ENCODE peak calls at places on chromosomes 2 and 18, in eight cellular contexts. One of them, this sample, is unnamed.
A peak's percentile ranks its signal among the peaks of the same experiment; 100 is the strongest.

GRCh38 chr2:150350500-150350899 is 137.0 kb downstream of the RND3 start:
- DNase-seq in KBM-7: no peak
- DNase-seq in T-helper 9 cell: no peak
- DNase-seq in T-helper 1 cell: no peak
- DNase-seq in OCI-M1: no peak
- DNase-seq in brain microvascular endothelial cell: no peak
- DNase-seq in B cell: no peak
- DNase-seq in body of pancreas: no peak
- DNase-seq in this sample: no peak

GRCh38 chr2:1561259-1561658 is 148.0 kb downstream of the TPO start:
- DNase-seq in KBM-7: no peak
- DNase-seq in T-helper 9 cell: no peak
- DNase-seq in T-helper 1 cell: no peak
- DNase-seq in OCI-M1: no peak
- DNase-seq in brain microvascular endothelial cell: no peak
- DNase-seq in B cell: no peak
- DNase-seq in body of pancreas: no peak
- DNase-seq in this sample: no peak

GRCh38 chr2:16125614-16126125 is 185.3 kb downstream of the MYCN start:
- DNase-seq in KBM-7: no peak
- DNase-seq in T-helper 9 cell: no peak
- DNase-seq in T-helper 1 cell: no peak
- DNase-seq in OCI-M1: no peak
- DNase-seq in brain microvascular endothelial cell: no peak
- DNase-seq in B cell: no peak
- DNase-seq in body of pancreas: no peak
- DNase-seq in this sample: no peak

GRCh38 chr2:166126014-166126639 is 1.7 kb downstream of the SCN1A start:
- DNase-seq in KBM-7: no peak
- DNase-seq in T-helper 9 cell: no peak
- DNase-seq in T-helper 1 cell: no peak
- DNase-seq in OCI-M1: no peak
- DNase-seq in brain microvascular endothelial cell: no peak
- DNase-seq in B cell: no peak
- DNase-seq in body of pancreas: no peak
- DNase-seq in this sample: no peak

GRCh38 chr2:234427081-234428058 is 69.5 kb downstream of the ARL4C start:
- DNase-seq in KBM-7: no peak
- DNase-seq in T-helper 9 cell: no peak
- DNase-seq in T-helper 1 cell: peak; percentile 69
- DNase-seq in OCI-M1: no peak
- DNase-seq in brain microvascular endothelial cell: peak; percentile 94
- DNase-seq in B cell: no peak
- DNase-seq in body of pancreas: peak; percentile 46
- DNase-seq in this sample: peak; percentile 79

GRCh38 chr2:162226836-162227235 is 16.4 kb downstream of the FAP start:
- DNase-seq in KBM-7: no peak
- DNase-seq in T-helper 9 cell: no peak
- DNase-seq in T-helper 1 cell: no peak
- DNase-seq in OCI-M1: no peak
- DNase-seq in brain microvascular endothelial cell: no peak
- DNase-seq in B cell: no peak
- DNase-seq in body of pancreas: no peak
- DNase-seq in this sample: no peak

GRCh38 chr2:195656131-195656858 is 731 bp upstream of the SLC39A10 start:
- DNase-seq in KBM-7: no peak
- DNase-seq in T-helper 9 cell: no peak
- DNase-seq in T-helper 1 cell: no peak
- DNase-seq in OCI-M1: no peak
- DNase-seq in brain microvascular endothelial cell: no peak
- DNase-seq in B cell: no peak
- DNase-seq in body of pancreas: peak; percentile 27
- DNase-seq in this sample: no peak

GRCh38 chr2:175282300-175282699 is 100.8 kb upstream of the ATP5MC3 start:
- DNase-seq in KBM-7: peak; percentile 54
- DNase-seq in T-helper 9 cell: no peak
- DNase-seq in T-helper 1 cell: no peak
- DNase-seq in OCI-M1: peak; percentile 67
- DNase-seq in brain microvascular endothelial cell: no peak
- DNase-seq in B cell: no peak
- DNase-seq in body of pancreas: no peak
- DNase-seq in this sample: peak; percentile 11

GRCh38 chr2:112784199-112785189 is at the start of gene IL1A:
- DNase-seq in KBM-7: no peak
- DNase-seq in T-helper 9 cell: no peak
- DNase-seq in T-helper 1 cell: peak; percentile 31
- DNase-seq in OCI-M1: no peak
- DNase-seq in brain microvascular endothelial cell: peak; percentile 51
- DNase-seq in B cell: no peak
- DNase-seq in body of pancreas: no peak
- DNase-seq in this sample: peak; percentile 29

GRCh38 chr18:73778052-73778395 is 369.6 kb downstream of the FBXO15 start:
- DNase-seq in KBM-7: no peak
- DNase-seq in T-helper 9 cell: no peak
- DNase-seq in T-helper 1 cell: no peak
- DNase-seq in OCI-M1: no peak
- DNase-seq in brain microvascular endothelial cell: no peak
- DNase-seq in B cell: no peak
- DNase-seq in body of pancreas: no peak
- DNase-seq in this sample: no peak

GRCh38 chr18:79588636-79589481 is 90.7 kb upstream of the CTDP1 start:
- DNase-seq in KBM-7: peak; percentile 9
- DNase-seq in T-helper 9 cell: no peak
- DNase-seq in T-helper 1 cell: no peak
- DNase-seq in OCI-M1: no peak
- DNase-seq in brain microvascular endothelial cell: peak; percentile 88
- DNase-seq in B cell: no peak
- DNase-seq in body of pancreas: peak; percentile 65
- DNase-seq in this sample: peak; percentile 74

GRCh38 chr2:72914226-72915075 is 2.9 kb upstream of the EMX1 start:
- DNase-seq in KBM-7: no peak
- DNase-seq in T-helper 9 cell: no peak
- DNase-seq in T-helper 1 cell: no peak
- DNase-seq in OCI-M1: no peak
- DNase-seq in brain microvascular endothelial cell: no peak
- DNase-seq in B cell: no peak
- DNase-seq in body of pancreas: no peak
- DNase-seq in this sample: no peak

GRCh38 chr2:196915512-196916189 is 10.9 kb downstream of the PGAP1 start:
- DNase-seq in KBM-7: peak; percentile 16
- DNase-seq in T-helper 9 cell: no peak
- DNase-seq in T-helper 1 cell: peak; percentile 64
- DNase-seq in OCI-M1: no peak
- DNase-seq in brain microvascular endothelial cell: no peak
- DNase-seq in B cell: no peak
- DNase-seq in body of pancreas: no peak
- DNase-seq in this sample: no peak

GRCh38 chr18:27585602-27586173 is 400.6 kb upstream of the CHST9 start:
- DNase-seq in KBM-7: no peak
- DNase-seq in T-helper 9 cell: no peak
- DNase-seq in T-helper 1 cell: no peak
- DNase-seq in OCI-M1: no peak
- DNase-seq in brain microvascular endothelial cell: no peak
- DNase-seq in B cell: no peak
- DNase-seq in body of pancreas: no peak
- DNase-seq in this sample: no peak

GRCh38 chr2:42970151-42970550 is 177.8 kb upstream of the HAAO start:
- DNase-seq in KBM-7: no peak
- DNase-seq in T-helper 9 cell: no peak
- DNase-seq in T-helper 1 cell: no peak
- DNase-seq in OCI-M1: no peak
- DNase-seq in brain microvascular endothelial cell: no peak
- DNase-seq in B cell: peak; percentile 18
- DNase-seq in body of pancreas: no peak
- DNase-seq in this sample: no peak

GRCh38 chr2:27130396-27130795 is 4.0 kb downstream of the PREB start:
- DNase-seq in KBM-7: no peak
- DNase-seq in T-helper 9 cell: no peak
- DNase-seq in T-helper 1 cell: no peak
- DNase-seq in OCI-M1: no peak
- DNase-seq in brain microvascular endothelial cell: no peak
- DNase-seq in B cell: no peak
- DNase-seq in body of pancreas: no peak
- DNase-seq in this sample: no peak

GRCh38 chr18:44474067-44474411 is 206.6 kb upstream of the SETBP1 start:
- DNase-seq in KBM-7: no peak
- DNase-seq in T-helper 9 cell: no peak
- DNase-seq in T-helper 1 cell: no peak
- DNase-seq in OCI-M1: no peak
- DNase-seq in brain microvascular endothelial cell: no peak
- DNase-seq in B cell: no peak
- DNase-seq in body of pancreas: no peak
- DNase-seq in this sample: no peak

GRCh38 chr2:30022444-30023071 is 101.2 kb upstream of the ALK start:
- DNase-seq in KBM-7: no peak
- DNase-seq in T-helper 9 cell: no peak
- DNase-seq in T-helper 1 cell: peak; percentile 34
- DNase-seq in OCI-M1: no peak
- DNase-seq in brain microvascular endothelial cell: no peak
- DNase-seq in B cell: no peak
- DNase-seq in body of pancreas: no peak
- DNase-seq in this sample: no peak

GRCh38 chr2:51813245-51813644 is 781.3 kb upstream of the NRXN1 start:
- DNase-seq in KBM-7: no peak
- DNase-seq in T-helper 9 cell: no peak
- DNase-seq in T-helper 1 cell: no peak
- DNase-seq in OCI-M1: peak; percentile 46
- DNase-seq in brain microvascular endothelial cell: no peak
- DNase-seq in B cell: no peak
- DNase-seq in body of pancreas: no peak
- DNase-seq in this sample: peak; percentile 6

GRCh38 chr18:23301971-23302370 is 151.1 kb upstream of the RIOK3 start:
- DNase-seq in KBM-7: no peak
- DNase-seq in T-helper 9 cell: no peak
- DNase-seq in T-helper 1 cell: no peak
- DNase-seq in OCI-M1: no peak
- DNase-seq in brain microvascular endothelial cell: no peak
- DNase-seq in B cell: no peak
- DNase-seq in body of pancreas: no peak
- DNase-seq in this sample: no peak

GRCh38 chr18:79548986-79549637 is 130.5 kb upstream of the CTDP1 start:
- DNase-seq in KBM-7: no peak
- DNase-seq in T-helper 9 cell: no peak
- DNase-seq in T-helper 1 cell: no peak
- DNase-seq in OCI-M1: no peak
- DNase-seq in brain microvascular endothelial cell: no peak
- DNase-seq in B cell: peak; percentile 27
- DNase-seq in body of pancreas: no peak
- DNase-seq in this sample: no peak

GRCh38 chr2:197137826-197138480 is 172.6 kb downstream of the ANKRD44 start:
- DNase-seq in KBM-7: peak; percentile 37
- DNase-seq in T-helper 9 cell: no peak
- DNase-seq in T-helper 1 cell: peak; percentile 32
- DNase-seq in OCI-M1: no peak
- DNase-seq in brain microvascular endothelial cell: no peak
- DNase-seq in B cell: no peak
- DNase-seq in body of pancreas: no peak
- DNase-seq in this sample: no peak

GRCh38 chr18:79874553-79875530 is 76.6 kb downstream of the SLC66A2 start:
- DNase-seq in KBM-7: no peak
- DNase-seq in T-helper 9 cell: no peak
- DNase-seq in T-helper 1 cell: no peak
- DNase-seq in OCI-M1: no peak
- DNase-seq in brain microvascular endothelial cell: no peak
- DNase-seq in B cell: no peak
- DNase-seq in body of pancreas: no peak
- DNase-seq in this sample: no peak

GRCh38 chr2:214019229-214019972 is 391.5 kb upstream of the VWC2L start:
- DNase-seq in KBM-7: no peak
- DNase-seq in T-helper 9 cell: no peak
- DNase-seq in T-helper 1 cell: no peak
- DNase-seq in OCI-M1: no peak
- DNase-seq in brain microvascular endothelial cell: peak; percentile 96
- DNase-seq in B cell: no peak
- DNase-seq in body of pancreas: no peak
- DNase-seq in this sample: peak; percentile 80

GRCh38 chr2:10329880-10330699 is 27.4 kb downstream of the HPCAL1 start:
- DNase-seq in KBM-7: peak; percentile 21
- DNase-seq in T-helper 9 cell: peak; percentile 22
- DNase-seq in T-helper 1 cell: peak; percentile 38
- DNase-seq in OCI-M1: no peak
- DNase-seq in brain microvascular endothelial cell: peak; percentile 55
- DNase-seq in B cell: no peak
- DNase-seq in body of pancreas: no peak
- DNase-seq in this sample: no peak

GRCh38 chr2:96927420-96928171 is 57.7 kb upstream of the SEMA4C start:
- DNase-seq in KBM-7: no peak
- DNase-seq in T-helper 9 cell: no peak
- DNase-seq in T-helper 1 cell: no peak
- DNase-seq in OCI-M1: no peak
- DNase-seq in brain microvascular endothelial cell: no peak
- DNase-seq in B cell: peak; percentile 33
- DNase-seq in body of pancreas: peak; percentile 44
- DNase-seq in this sample: no peak

GRCh38 chr2:128162266-128162665 is 71.3 kb downstream of the UGGT1 start:
- DNase-seq in KBM-7: no peak
- DNase-seq in T-helper 9 cell: no peak
- DNase-seq in T-helper 1 cell: no peak
- DNase-seq in OCI-M1: no peak
- DNase-seq in brain microvascular endothelial cell: no peak
- DNase-seq in B cell: no peak
- DNase-seq in body of pancreas: no peak
- DNase-seq in this sample: no peak

GRCh38 chr2:100291152-100291970 is 30.9 kb downstream of the LONRF2 start:
- DNase-seq in KBM-7: peak; percentile 65
- DNase-seq in T-helper 9 cell: peak; percentile 8
- DNase-seq in T-helper 1 cell: peak; percentile 88
- DNase-seq in OCI-M1: peak; percentile 93
- DNase-seq in brain microvascular endothelial cell: peak; percentile 97
- DNase-seq in B cell: no peak
- DNase-seq in body of pancreas: peak; percentile 92
- DNase-seq in this sample: peak; percentile 87

GRCh38 chr2:178426388-178426787 is 24.6 kb downstream of the PRKRA start:
- DNase-seq in KBM-7: no peak
- DNase-seq in T-helper 9 cell: no peak
- DNase-seq in T-helper 1 cell: no peak
- DNase-seq in OCI-M1: no peak
- DNase-seq in brain microvascular endothelial cell: peak; percentile 25
- DNase-seq in B cell: no peak
- DNase-seq in body of pancreas: no peak
- DNase-seq in this sample: no peak

GRCh38 chr2:22521620-22522019 is 863.4 kb upstream of the KLHL29 start:
- DNase-seq in KBM-7: no peak
- DNase-seq in T-helper 9 cell: no peak
- DNase-seq in T-helper 1 cell: no peak
- DNase-seq in OCI-M1: no peak
- DNase-seq in brain microvascular endothelial cell: no peak
- DNase-seq in B cell: no peak
- DNase-seq in body of pancreas: no peak
- DNase-seq in this sample: no peak

GRCh38 chr2:196278491-196278911 is 107.1 kb upstream of the STK17B start:
- DNase-seq in KBM-7: no peak
- DNase-seq in T-helper 9 cell: no peak
- DNase-seq in T-helper 1 cell: no peak
- DNase-seq in OCI-M1: no peak
- DNase-seq in brain microvascular endothelial cell: peak; percentile 90
- DNase-seq in B cell: no peak
- DNase-seq in body of pancreas: no peak
- DNase-seq in this sample: peak; percentile 22

GRCh38 chr2:160126756-160127155 is 64.3 kb upstream of the PLA2R1 start:
- DNase-seq in KBM-7: no peak
- DNase-seq in T-helper 9 cell: no peak
- DNase-seq in T-helper 1 cell: no peak
- DNase-seq in OCI-M1: no peak
- DNase-seq in brain microvascular endothelial cell: no peak
- DNase-seq in B cell: no peak
- DNase-seq in body of pancreas: no peak
- DNase-seq in this sample: no peak

GRCh38 chr2:25339791-25340339 is 1.9 kb downstream of the DNMT3A start:
- DNase-seq in KBM-7: no peak
- DNase-seq in T-helper 9 cell: no peak
- DNase-seq in T-helper 1 cell: no peak
- DNase-seq in OCI-M1: no peak
- DNase-seq in brain microvascular endothelial cell: no peak
- DNase-seq in B cell: no peak
- DNase-seq in body of pancreas: peak; percentile 74
- DNase-seq in this sample: no peak

GRCh38 chr2:43075054-43075593 is 151.3 kb downstream of the ZFP36L2 start:
- DNase-seq in KBM-7: no peak
- DNase-seq in T-helper 9 cell: no peak
- DNase-seq in T-helper 1 cell: no peak
- DNase-seq in OCI-M1: no peak
- DNase-seq in brain microvascular endothelial cell: peak; percentile 93
- DNase-seq in B cell: no peak
- DNase-seq in body of pancreas: peak; percentile 71
- DNase-seq in this sample: peak; percentile 94